ENCODE peak calls at places on chromosome 21, in four cellular contexts. Y is KBM-7; U is CD4-positive, alpha-beta memory T cell; F is HEK293T. J is an unnamed sample.

GRCh38 chr21:28345934-28346333 is 646.7 kb downstream of the LTN1 start:
- DNase-seq in Y (no peak), U (no peak), F (no peak), J (no peak)

GRCh38 chr21:34762761-34763160 is 94.0 kb downstream of the CLIC6 start:
- DNase-seq in Y (no peak), U (no peak), F (no peak), J (no peak)

GRCh38 chr21:44013380-44014088 is 1.4 kb downstream of the TRAPPC10 start:
- DNase-seq in Y (peak), U (peak), F (no peak), J (peak)

GRCh38 chr21:46649356-46649755 is 13.9 kb downstream of the PRMT2 start:
- DNase-seq in Y (no peak), U (no peak), F (no peak), J (no peak)

GRCh38 chr21:32403201-32403701 is 9.3 kb upstream of the EVA1C start:
- DNase-seq in Y (peak), U (peak), F (peak), J (peak)

GRCh38 chr21:41630249-41630648 is 122.3 kb upstream of the TMPRSS2 start:
- DNase-seq in Y (no peak), U (no peak), F (no peak), J (peak)

GRCh38 chr21:35664683-35665082 is 395.6 kb downstream of the SETD4 start:
- DNase-seq in Y (no peak), U (no peak), F (no peak), J (no peak)

GRCh38 chr21:35335951-35336446 is 286.9 kb upstream of the RUNX1 start:
- DNase-seq in Y (no peak), U (no peak), F (no peak), J (no peak)

GRCh38 chr21:27674037-27674436 is 707.1 kb upstream of the ADAMTS5 start:
- DNase-seq in Y (no peak), U (no peak), F (no peak), J (no peak)

GRCh38 chr21:46617267-46618051 is 12.6 kb upstream of the S100B start:
- DNase-seq in Y (peak), U (no peak), F (no peak), J (no peak)

GRCh38 chr21:38361324-38361723 is 104.5 kb downstream of the KCNJ15 start:
- DNase-seq in Y (no peak), U (no peak), F (no peak), J (no peak)